ENCODE peak calls at places on chromosomes 2 and 18, in six cellular contexts. One of them, this sample, is unnamed.

GRCh38 chr18:9240270-9240669 is 94.3 kb upstream of the TWSG1 start:
- DNase-seq in PC-9: no peak
- DNase-seq in cardiac muscle cell: no peak
- DNase-seq in adrenal gland: no peak
- DNase-seq in IMR-90: no peak
- DNase-seq in lower lobe of right lung: no peak
- DNase-seq in this sample: no peak

GRCh38 chr2:43473767-43474166 is 122.1 kb downstream of the THADA start:
- DNase-seq in PC-9: no peak
- DNase-seq in cardiac muscle cell: no peak
- DNase-seq in adrenal gland: no peak
- DNase-seq in IMR-90: no peak
- DNase-seq in lower lobe of right lung: no peak
- DNase-seq in this sample: no peak

GRCh38 chr2:197054437-197054836 is 127.9 kb upstream of the PGAP1 start:
- DNase-seq in PC-9: no peak
- DNase-seq in cardiac muscle cell: no peak
- DNase-seq in adrenal gland: no peak
- DNase-seq in IMR-90: no peak
- DNase-seq in lower lobe of right lung: no peak
- DNase-seq in this sample: no peak

GRCh38 chr2:45498661-45499550 is 112.2 kb downstream of the SRBD1 start:
- DNase-seq in PC-9: no peak
- DNase-seq in cardiac muscle cell: no peak
- DNase-seq in adrenal gland: no peak
- DNase-seq in IMR-90: no peak
- DNase-seq in lower lobe of right lung: no peak
- DNase-seq in this sample: no peak

GRCh38 chr2:138274421-138275291 is 226.9 kb upstream of the SPOPL start:
- DNase-seq in PC-9: peak; percentile 56
- DNase-seq in cardiac muscle cell: no peak
- DNase-seq in adrenal gland: no peak
- DNase-seq in IMR-90: peak; percentile 34
- DNase-seq in lower lobe of right lung: no peak
- DNase-seq in this sample: no peak

GRCh38 chr2:121155502-121156056 is 129.4 kb downstream of the TFCP2L1 start:
- DNase-seq in PC-9: no peak
- DNase-seq in cardiac muscle cell: no peak
- DNase-seq in adrenal gland: no peak
- DNase-seq in IMR-90: no peak
- DNase-seq in lower lobe of right lung: peak; percentile 89
- DNase-seq in this sample: no peak

GRCh38 chr2:168515502-168515901 is 59.4 kb downstream of the CERS6 start:
- DNase-seq in PC-9: no peak
- DNase-seq in cardiac muscle cell: no peak
- DNase-seq in adrenal gland: no peak
- DNase-seq in IMR-90: peak; percentile 76
- DNase-seq in lower lobe of right lung: no peak
- DNase-seq in this sample: peak; percentile 83

GRCh38 chr2:177797808-177798207 is 274.8 kb downstream of the PDE11A start:
- DNase-seq in PC-9: no peak
- DNase-seq in cardiac muscle cell: peak; percentile 22
- DNase-seq in adrenal gland: no peak
- DNase-seq in IMR-90: no peak
- DNase-seq in lower lobe of right lung: no peak
- DNase-seq in this sample: no peak

GRCh38 chr2:15043336-15044058 is 411.0 kb downstream of the LRATD1 start:
- DNase-seq in PC-9: no peak
- DNase-seq in cardiac muscle cell: no peak
- DNase-seq in adrenal gland: no peak
- DNase-seq in IMR-90: peak; percentile 30
- DNase-seq in lower lobe of right lung: no peak
- DNase-seq in this sample: no peak

GRCh38 chr2:74740395-74741075 is 86.5 kb downstream of the SEMA4F start:
- DNase-seq in PC-9: peak; percentile 97
- DNase-seq in cardiac muscle cell: no peak
- DNase-seq in adrenal gland: peak; percentile 76
- DNase-seq in IMR-90: peak; percentile 96
- DNase-seq in lower lobe of right lung: peak; percentile 76
- DNase-seq in this sample: peak; percentile 95

GRCh38 chr2:170905864-170906263 is 23.2 kb upstream of the GORASP2 start:
- DNase-seq in PC-9: no peak
- DNase-seq in cardiac muscle cell: no peak
- DNase-seq in adrenal gland: no peak
- DNase-seq in IMR-90: no peak
- DNase-seq in lower lobe of right lung: no peak
- DNase-seq in this sample: no peak

GRCh38 chr2:6971502-6971901 is 54.3 kb downstream of the RNF144A start:
- DNase-seq in PC-9: no peak
- DNase-seq in cardiac muscle cell: no peak
- DNase-seq in adrenal gland: no peak
- DNase-seq in IMR-90: no peak
- DNase-seq in lower lobe of right lung: no peak
- DNase-seq in this sample: no peak

GRCh38 chr2:98419977-98420725 is 24.5 kb upstream of the INPP4A start:
- DNase-seq in PC-9: no peak
- DNase-seq in cardiac muscle cell: no peak
- DNase-seq in adrenal gland: no peak
- DNase-seq in IMR-90: no peak
- DNase-seq in lower lobe of right lung: no peak
- DNase-seq in this sample: no peak

GRCh38 chr2:10271946-10272345 is 30.8 kb upstream of the HPCAL1 start:
- DNase-seq in PC-9: no peak
- DNase-seq in cardiac muscle cell: no peak
- DNase-seq in adrenal gland: peak; percentile 93
- DNase-seq in IMR-90: no peak
- DNase-seq in lower lobe of right lung: no peak
- DNase-seq in this sample: no peak

GRCh38 chr2:225041871-225042799 is at the start of gene DOCK10:
- DNase-seq in PC-9: no peak
- DNase-seq in cardiac muscle cell: peak; percentile 29
- DNase-seq in adrenal gland: peak; percentile 56
- DNase-seq in IMR-90: peak; percentile 69
- DNase-seq in lower lobe of right lung: peak; percentile 69
- DNase-seq in this sample: no peak

GRCh38 chr18:51072586-51073303 is 42.7 kb downstream of the SMAD4 start:
- DNase-seq in PC-9: no peak
- DNase-seq in cardiac muscle cell: no peak
- DNase-seq in adrenal gland: no peak
- DNase-seq in IMR-90: no peak
- DNase-seq in lower lobe of right lung: no peak
- DNase-seq in this sample: no peak

GRCh38 chr18:51078026-51078425 is 48.0 kb downstream of the SMAD4 start:
- DNase-seq in PC-9: no peak
- DNase-seq in cardiac muscle cell: no peak
- DNase-seq in adrenal gland: no peak
- DNase-seq in IMR-90: no peak
- DNase-seq in lower lobe of right lung: no peak
- DNase-seq in this sample: no peak

GRCh38 chr18:51076503-51076902 is 46.5 kb downstream of the SMAD4 start:
- DNase-seq in PC-9: no peak
- DNase-seq in cardiac muscle cell: no peak
- DNase-seq in adrenal gland: no peak
- DNase-seq in IMR-90: no peak
- DNase-seq in lower lobe of right lung: no peak
- DNase-seq in this sample: no peak

GRCh38 chr18:51074605-51075004 is 44.6 kb downstream of the SMAD4 start:
- DNase-seq in PC-9: no peak
- DNase-seq in cardiac muscle cell: no peak
- DNase-seq in adrenal gland: no peak
- DNase-seq in IMR-90: no peak
- DNase-seq in lower lobe of right lung: no peak
- DNase-seq in this sample: no peak

DNA sequence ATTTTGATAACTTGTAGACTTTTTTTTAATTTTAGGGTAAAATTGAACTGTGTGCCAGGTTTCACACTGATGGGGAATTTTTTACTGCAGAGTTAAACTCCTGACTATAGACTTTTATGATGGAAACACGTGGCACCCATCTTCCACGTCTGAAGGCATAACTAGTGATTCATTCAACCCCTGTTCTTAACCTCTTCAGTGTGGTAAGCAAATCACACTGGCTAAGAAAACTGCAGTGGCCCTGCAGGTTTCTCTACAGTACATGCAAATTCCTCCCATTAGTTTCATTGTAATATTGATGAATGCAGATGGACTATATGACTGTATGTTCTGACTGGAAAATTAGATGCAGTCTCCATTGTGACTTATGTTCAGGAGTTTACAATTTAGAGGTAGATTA is 47.2 kb downstream of the SMAD4 start:
- DNase-seq in PC-9: no peak
- DNase-seq in cardiac muscle cell: no peak
- DNase-seq in adrenal gland: no peak
- DNase-seq in IMR-90: peak; percentile 62
- DNase-seq in lower lobe of right lung: no peak
- DNase-seq in this sample: peak; percentile 36
- H3K36me3 ChIP-seq in PC-9: peaks cover 22% of the 10 kb centered on the region
- H3K36me3 ChIP-seq in cardiac muscle cell: peaks cover 33% of the 10 kb centered on the region
- H3K36me3 ChIP-seq in adrenal gland: no peaks in the 10 kb centered on the region
- H3K36me3 ChIP-seq in IMR-90: peaks cover 32% of the 10 kb centered on the region
- H3K36me3 ChIP-seq in lower lobe of right lung: peaks cover 70% of the 10 kb centered on the region
- H3K36me3 ChIP-seq in this sample: peaks cover 4% of the 10 kb centered on the region

DNA sequence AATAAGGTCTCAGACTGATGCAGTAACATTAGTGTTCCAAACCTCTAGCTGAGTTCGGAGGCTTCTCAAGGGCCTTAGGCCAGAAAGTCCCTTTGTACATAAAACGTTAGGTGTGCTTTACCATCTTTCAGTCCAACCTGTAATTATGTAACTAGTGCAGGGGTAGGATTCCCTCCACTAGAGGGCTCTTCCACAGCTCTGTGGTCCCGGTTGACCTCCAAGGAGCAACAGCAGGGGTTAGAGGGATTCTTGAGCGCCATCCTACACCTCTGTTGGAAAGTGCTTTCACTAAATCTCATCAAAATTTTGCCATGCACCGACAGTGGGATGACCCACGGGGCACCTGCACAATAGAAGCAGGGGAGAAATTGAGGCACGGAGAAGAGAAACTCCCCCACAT is 155.8 kb upstream of the LRP1B start:
- DNase-seq in PC-9: no peak
- DNase-seq in cardiac muscle cell: peak; percentile 53
- DNase-seq in adrenal gland: no peak
- DNase-seq in IMR-90: no peak
- DNase-seq in lower lobe of right lung: no peak
- DNase-seq in this sample: no peak
- TF ChIP-seq CTCF in PC-9: peak; percentile 54
- TF ChIP-seq CTCF in cardiac muscle cell: no peak
- TF ChIP-seq CTCF in adrenal gland: no peak
- TF ChIP-seq CTCF in IMR-90: peak; percentile 16
- TF ChIP-seq CTCF in lower lobe of right lung: no peak
- TF ChIP-seq CTCF in this sample: peak; percentile 16

DNA sequence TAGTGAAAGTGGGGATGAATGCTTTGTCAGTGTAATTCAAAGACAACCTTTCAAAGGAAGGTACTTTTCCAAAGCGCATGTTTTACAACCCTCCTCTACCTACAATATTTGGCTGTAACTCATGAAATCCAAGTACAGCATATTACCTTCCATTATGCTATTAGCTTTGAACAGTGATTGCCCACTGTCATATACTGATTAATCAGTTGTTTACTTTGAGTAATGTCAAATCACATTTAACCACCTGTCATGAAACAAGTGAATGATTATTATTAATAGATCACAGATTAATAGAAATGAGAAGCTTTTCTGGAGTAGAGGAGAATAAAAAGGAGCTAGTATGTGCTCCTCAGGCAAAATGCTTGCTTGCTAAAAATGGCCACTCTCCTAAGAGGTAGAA is 150.5 kb upstream of the SMAD7 start:
- DNase-seq in PC-9: no peak
- DNase-seq in cardiac muscle cell: no peak
- DNase-seq in adrenal gland: no peak
- DNase-seq in IMR-90: no peak
- DNase-seq in lower lobe of right lung: no peak
- DNase-seq in this sample: no peak
- H3K36me3 ChIP-seq in PC-9: peaks cover 4% of the 10 kb centered on the region
- H3K36me3 ChIP-seq in cardiac muscle cell: no peaks in the 10 kb centered on the region
- H3K36me3 ChIP-seq in adrenal gland: no peaks in the 10 kb centered on the region
- H3K36me3 ChIP-seq in IMR-90: no peaks in the 10 kb centered on the region
- H3K36me3 ChIP-seq in lower lobe of right lung: no peaks in the 10 kb centered on the region
- H3K36me3 ChIP-seq in this sample: no peaks in the 10 kb centered on the region

GRCh38 chr2:127702395-127703009 is 1.2 kb downstream of the SFT2D3 start:
- DNase-seq in PC-9: no peak
- DNase-seq in cardiac muscle cell: no peak
- DNase-seq in adrenal gland: no peak
- DNase-seq in IMR-90: no peak
- DNase-seq in lower lobe of right lung: no peak
- DNase-seq in this sample: no peak
- TF ChIP-seq CTCF in PC-9: peak; percentile 29
- TF ChIP-seq CTCF in cardiac muscle cell: no peak
- TF ChIP-seq CTCF in adrenal gland: no peak
- TF ChIP-seq CTCF in IMR-90: no peak
- TF ChIP-seq CTCF in lower lobe of right lung: no peak
- TF ChIP-seq CTCF in this sample: no peak

GRCh38 chr2:215313219-215313656 is 1.4 kb downstream of the ATIC start:
- DNase-seq in PC-9: no peak
- DNase-seq in cardiac muscle cell: no peak
- DNase-seq in adrenal gland: no peak
- DNase-seq in IMR-90: no peak
- DNase-seq in lower lobe of right lung: no peak
- DNase-seq in this sample: no peak
- H3K36me3 ChIP-seq in PC-9: peaks cover 47% of the 10 kb centered on the region
- H3K36me3 ChIP-seq in cardiac muscle cell: peaks cover 4% of the 10 kb centered on the region
- H3K36me3 ChIP-seq in adrenal gland: no peaks in the 10 kb centered on the region
- H3K36me3 ChIP-seq in IMR-90: peaks cover 4% of the 10 kb centered on the region
- H3K36me3 ChIP-seq in lower lobe of right lung: peaks cover 10% of the 10 kb centered on the region
- H3K36me3 ChIP-seq in this sample: no peaks in the 10 kb centered on the region

This sample was measured in BJ.